ENCODE peak calls at places on chromosome 9, in eight cellular contexts. One of them, this sample, is unnamed.

GRCh38 chr9:36018755-36019720 is 17.7 kb upstream of the RECK start:
- DNase-seq in stimulated activated CD4-positive, alpha-beta T cell treated with anti-CD3 and anti-CD28 coated beads, Interleukin-4, amount 100 ng/mL, for 1 hour: no peak
- DNase-seq in left cardiac atrium: no peak
- DNase-seq in mucosa of descending colon: no peak
- DNase-seq in stimulated activated effector memory CD8-positive, alpha-beta T cell treated with anti-CD3 and anti-CD28 coated beads, Interleukin-12 subunit alpha, Interleukin-12 subunit beta, amount 100 ng/mL, for 72 hours: no peak
- DNase-seq in psoas muscle: no peak
- DNase-seq in ureter: no peak
- DNase-seq in midbrain: no peak
- DNase-seq in this sample: no peak

GRCh38 chr9:134396825-134397224 is 70.6 kb downstream of the RXRA start:
- DNase-seq in stimulated activated CD4-positive, alpha-beta T cell treated with anti-CD3 and anti-CD28 coated beads, Interleukin-4, amount 100 ng/mL, for 1 hour: peak
- DNase-seq in left cardiac atrium: no peak
- DNase-seq in mucosa of descending colon: no peak
- DNase-seq in stimulated activated effector memory CD8-positive, alpha-beta T cell treated with anti-CD3 and anti-CD28 coated beads, Interleukin-12 subunit alpha, Interleukin-12 subunit beta, amount 100 ng/mL, for 72 hours: peak
- DNase-seq in psoas muscle: no peak
- DNase-seq in ureter: no peak
- DNase-seq in midbrain: no peak
- DNase-seq in this sample: no peak

GRCh38 chr9:78021692-78022091 is 9.9 kb downstream of the GNAQ start:
- DNase-seq in stimulated activated CD4-positive, alpha-beta T cell treated with anti-CD3 and anti-CD28 coated beads, Interleukin-4, amount 100 ng/mL, for 1 hour: no peak
- DNase-seq in left cardiac atrium: peak
- DNase-seq in mucosa of descending colon: peak
- DNase-seq in stimulated activated effector memory CD8-positive, alpha-beta T cell treated with anti-CD3 and anti-CD28 coated beads, Interleukin-12 subunit alpha, Interleukin-12 subunit beta, amount 100 ng/mL, for 72 hours: no peak
- DNase-seq in psoas muscle: no peak
- DNase-seq in ureter: no peak
- DNase-seq in midbrain: peak
- DNase-seq in this sample: no peak

GRCh38 chr9:110126986-110127864 is 80.7 kb downstream of the C9orf152 start:
- DNase-seq in stimulated activated CD4-positive, alpha-beta T cell treated with anti-CD3 and anti-CD28 coated beads, Interleukin-4, amount 100 ng/mL, for 1 hour: no peak
- DNase-seq in left cardiac atrium: peak
- DNase-seq in mucosa of descending colon: peak
- DNase-seq in stimulated activated effector memory CD8-positive, alpha-beta T cell treated with anti-CD3 and anti-CD28 coated beads, Interleukin-12 subunit alpha, Interleukin-12 subunit beta, amount 100 ng/mL, for 72 hours: no peak
- DNase-seq in psoas muscle: peak
- DNase-seq in ureter: peak
- DNase-seq in midbrain: no peak
- DNase-seq in this sample: peak

GRCh38 chr9:110758201-110758600 is 89.6 kb downstream of the MUSK start:
- DNase-seq in stimulated activated CD4-positive, alpha-beta T cell treated with anti-CD3 and anti-CD28 coated beads, Interleukin-4, amount 100 ng/mL, for 1 hour: no peak
- DNase-seq in left cardiac atrium: no peak
- DNase-seq in mucosa of descending colon: no peak
- DNase-seq in stimulated activated effector memory CD8-positive, alpha-beta T cell treated with anti-CD3 and anti-CD28 coated beads, Interleukin-12 subunit alpha, Interleukin-12 subunit beta, amount 100 ng/mL, for 72 hours: no peak
- DNase-seq in psoas muscle: no peak
- DNase-seq in ureter: no peak
- DNase-seq in midbrain: no peak
- DNase-seq in this sample: no peak

GRCh38 chr9:82170079-82170662 is 181.6 kb downstream of the SPATA31D1 start:
- DNase-seq in stimulated activated CD4-positive, alpha-beta T cell treated with anti-CD3 and anti-CD28 coated beads, Interleukin-4, amount 100 ng/mL, for 1 hour: no peak
- DNase-seq in left cardiac atrium: no peak
- DNase-seq in mucosa of descending colon: no peak
- DNase-seq in stimulated activated effector memory CD8-positive, alpha-beta T cell treated with anti-CD3 and anti-CD28 coated beads, Interleukin-12 subunit alpha, Interleukin-12 subunit beta, amount 100 ng/mL, for 72 hours: no peak
- DNase-seq in psoas muscle: no peak
- DNase-seq in ureter: no peak
- DNase-seq in midbrain: no peak
- DNase-seq in this sample: no peak

GRCh38 chr9:134800791-134801339 is 79.7 kb upstream of the FCN2 start:
- DNase-seq in stimulated activated CD4-positive, alpha-beta T cell treated with anti-CD3 and anti-CD28 coated beads, Interleukin-4, amount 100 ng/mL, for 1 hour: no peak
- DNase-seq in left cardiac atrium: peak
- DNase-seq in mucosa of descending colon: no peak
- DNase-seq in stimulated activated effector memory CD8-positive, alpha-beta T cell treated with anti-CD3 and anti-CD28 coated beads, Interleukin-12 subunit alpha, Interleukin-12 subunit beta, amount 100 ng/mL, for 72 hours: no peak
- DNase-seq in psoas muscle: no peak
- DNase-seq in ureter: peak
- DNase-seq in midbrain: no peak
- DNase-seq in this sample: peak

GRCh38 chr9:12716823-12717222 is 23.6 kb downstream of the TYRP1 start:
- DNase-seq in stimulated activated CD4-positive, alpha-beta T cell treated with anti-CD3 and anti-CD28 coated beads, Interleukin-4, amount 100 ng/mL, for 1 hour: no peak
- DNase-seq in left cardiac atrium: no peak
- DNase-seq in mucosa of descending colon: no peak
- DNase-seq in stimulated activated effector memory CD8-positive, alpha-beta T cell treated with anti-CD3 and anti-CD28 coated beads, Interleukin-12 subunit alpha, Interleukin-12 subunit beta, amount 100 ng/mL, for 72 hours: no peak
- DNase-seq in psoas muscle: no peak
- DNase-seq in ureter: no peak
- DNase-seq in midbrain: peak
- DNase-seq in this sample: no peak

GRCh38 chr9:38066907-38067610 is 2.0 kb downstream of the SHB start:
- DNase-seq in stimulated activated CD4-positive, alpha-beta T cell treated with anti-CD3 and anti-CD28 coated beads, Interleukin-4, amount 100 ng/mL, for 1 hour: peak
- DNase-seq in left cardiac atrium: peak
- DNase-seq in mucosa of descending colon: peak
- DNase-seq in stimulated activated effector memory CD8-positive, alpha-beta T cell treated with anti-CD3 and anti-CD28 coated beads, Interleukin-12 subunit alpha, Interleukin-12 subunit beta, amount 100 ng/mL, for 72 hours: no peak
- DNase-seq in psoas muscle: peak
- DNase-seq in ureter: peak
- DNase-seq in midbrain: no peak
- DNase-seq in this sample: peak

GRCh38 chr9:110217656-110218099 is 9.7 kb upstream of the C9orf152 start:
- DNase-seq in stimulated activated CD4-positive, alpha-beta T cell treated with anti-CD3 and anti-CD28 coated beads, Interleukin-4, amount 100 ng/mL, for 1 hour: no peak
- DNase-seq in left cardiac atrium: no peak
- DNase-seq in mucosa of descending colon: no peak
- DNase-seq in stimulated activated effector memory CD8-positive, alpha-beta T cell treated with anti-CD3 and anti-CD28 coated beads, Interleukin-12 subunit alpha, Interleukin-12 subunit beta, amount 100 ng/mL, for 72 hours: no peak
- DNase-seq in psoas muscle: no peak
- DNase-seq in ureter: no peak
- DNase-seq in midbrain: peak
- DNase-seq in this sample: peak

GRCh38 chr9:95327239-95327865 is 9.8 kb upstream of the FANCC start:
- DNase-seq in stimulated activated CD4-positive, alpha-beta T cell treated with anti-CD3 and anti-CD28 coated beads, Interleukin-4, amount 100 ng/mL, for 1 hour: no peak
- DNase-seq in left cardiac atrium: no peak
- DNase-seq in mucosa of descending colon: no peak
- DNase-seq in stimulated activated effector memory CD8-positive, alpha-beta T cell treated with anti-CD3 and anti-CD28 coated beads, Interleukin-12 subunit alpha, Interleukin-12 subunit beta, amount 100 ng/mL, for 72 hours: no peak
- DNase-seq in psoas muscle: no peak
- DNase-seq in ureter: no peak
- DNase-seq in midbrain: no peak
- DNase-seq in this sample: no peak

GRCh38 chr9:137270929-137271695 is 6.4 kb upstream of the TOR4A start:
- DNase-seq in stimulated activated CD4-positive, alpha-beta T cell treated with anti-CD3 and anti-CD28 coated beads, Interleukin-4, amount 100 ng/mL, for 1 hour: no peak
- DNase-seq in left cardiac atrium: no peak
- DNase-seq in mucosa of descending colon: no peak
- DNase-seq in stimulated activated effector memory CD8-positive, alpha-beta T cell treated with anti-CD3 and anti-CD28 coated beads, Interleukin-12 subunit alpha, Interleukin-12 subunit beta, amount 100 ng/mL, for 72 hours: no peak
- DNase-seq in psoas muscle: no peak
- DNase-seq in ureter: no peak
- DNase-seq in midbrain: no peak
- DNase-seq in this sample: no peak

GRCh38 chr9:133609311-133610098 is at the start of gene FAM163B:
- DNase-seq in stimulated activated CD4-positive, alpha-beta T cell treated with anti-CD3 and anti-CD28 coated beads, Interleukin-4, amount 100 ng/mL, for 1 hour: peak
- DNase-seq in left cardiac atrium: peak
- DNase-seq in mucosa of descending colon: peak
- DNase-seq in stimulated activated effector memory CD8-positive, alpha-beta T cell treated with anti-CD3 and anti-CD28 coated beads, Interleukin-12 subunit alpha, Interleukin-12 subunit beta, amount 100 ng/mL, for 72 hours: peak
- DNase-seq in psoas muscle: peak
- DNase-seq in ureter: no peak
- DNase-seq in midbrain: peak
- DNase-seq in this sample: no peak

GRCh38 chr9:135516132-135516860 is 4.9 kb upstream of the LCN1 start:
- DNase-seq in stimulated activated CD4-positive, alpha-beta T cell treated with anti-CD3 and anti-CD28 coated beads, Interleukin-4, amount 100 ng/mL, for 1 hour: no peak
- DNase-seq in left cardiac atrium: no peak
- DNase-seq in mucosa of descending colon: no peak
- DNase-seq in stimulated activated effector memory CD8-positive, alpha-beta T cell treated with anti-CD3 and anti-CD28 coated beads, Interleukin-12 subunit alpha, Interleukin-12 subunit beta, amount 100 ng/mL, for 72 hours: no peak
- DNase-seq in psoas muscle: no peak
- DNase-seq in ureter: peak
- DNase-seq in midbrain: no peak
- DNase-seq in this sample: no peak

GRCh38 chr9:36603006-36603405 is 30.3 kb downstream of the MELK start:
- DNase-seq in stimulated activated CD4-positive, alpha-beta T cell treated with anti-CD3 and anti-CD28 coated beads, Interleukin-4, amount 100 ng/mL, for 1 hour: no peak
- DNase-seq in left cardiac atrium: no peak
- DNase-seq in mucosa of descending colon: no peak
- DNase-seq in stimulated activated effector memory CD8-positive, alpha-beta T cell treated with anti-CD3 and anti-CD28 coated beads, Interleukin-12 subunit alpha, Interleukin-12 subunit beta, amount 100 ng/mL, for 72 hours: no peak
- DNase-seq in psoas muscle: no peak
- DNase-seq in ureter: no peak
- DNase-seq in midbrain: no peak
- DNase-seq in this sample: no peak

GRCh38 chr9:127523312-127523851 is 72.1 kb downstream of the LRSAM1 start:
- DNase-seq in stimulated activated CD4-positive, alpha-beta T cell treated with anti-CD3 and anti-CD28 coated beads, Interleukin-4, amount 100 ng/mL, for 1 hour: no peak
- DNase-seq in left cardiac atrium: no peak
- DNase-seq in mucosa of descending colon: no peak
- DNase-seq in stimulated activated effector memory CD8-positive, alpha-beta T cell treated with anti-CD3 and anti-CD28 coated beads, Interleukin-12 subunit alpha, Interleukin-12 subunit beta, amount 100 ng/mL, for 72 hours: no peak
- DNase-seq in psoas muscle: no peak
- DNase-seq in ureter: no peak
- DNase-seq in midbrain: no peak
- DNase-seq in this sample: peak

GRCh38 chr9:112858625-112859147 is 32.0 kb downstream of the SLC46A2 start:
- DNase-seq in stimulated activated CD4-positive, alpha-beta T cell treated with anti-CD3 and anti-CD28 coated beads, Interleukin-4, amount 100 ng/mL, for 1 hour: no peak
- DNase-seq in left cardiac atrium: no peak
- DNase-seq in mucosa of descending colon: no peak
- DNase-seq in stimulated activated effector memory CD8-positive, alpha-beta T cell treated with anti-CD3 and anti-CD28 coated beads, Interleukin-12 subunit alpha, Interleukin-12 subunit beta, amount 100 ng/mL, for 72 hours: no peak
- DNase-seq in psoas muscle: no peak
- DNase-seq in ureter: no peak
- DNase-seq in midbrain: peak
- DNase-seq in this sample: no peak

GRCh38 chr9:11697101-11697500 is 996.1 kb upstream of the TYRP1 start:
- DNase-seq in stimulated activated CD4-positive, alpha-beta T cell treated with anti-CD3 and anti-CD28 coated beads, Interleukin-4, amount 100 ng/mL, for 1 hour: no peak
- DNase-seq in left cardiac atrium: no peak
- DNase-seq in mucosa of descending colon: no peak
- DNase-seq in stimulated activated effector memory CD8-positive, alpha-beta T cell treated with anti-CD3 and anti-CD28 coated beads, Interleukin-12 subunit alpha, Interleukin-12 subunit beta, amount 100 ng/mL, for 72 hours: no peak
- DNase-seq in psoas muscle: no peak
- DNase-seq in ureter: no peak
- DNase-seq in midbrain: no peak
- DNase-seq in this sample: no peak

GRCh38 chr9:83477571-83477970 is 60.6 kb downstream of the FRMD3 start:
- DNase-seq in stimulated activated CD4-positive, alpha-beta T cell treated with anti-CD3 and anti-CD28 coated beads, Interleukin-4, amount 100 ng/mL, for 1 hour: no peak
- DNase-seq in left cardiac atrium: no peak
- DNase-seq in mucosa of descending colon: no peak
- DNase-seq in stimulated activated effector memory CD8-positive, alpha-beta T cell treated with anti-CD3 and anti-CD28 coated beads, Interleukin-12 subunit alpha, Interleukin-12 subunit beta, amount 100 ng/mL, for 72 hours: no peak
- DNase-seq in psoas muscle: no peak
- DNase-seq in ureter: no peak
- DNase-seq in midbrain: no peak
- DNase-seq in this sample: no peak

This sample was measured in uterus.